ENCODE peak calls at places on chromosomes 13 and 19, in eight cellular contexts. F, X, Z, S, E, J, M and R are unnamed samples.

GRCh38 chr19:22882797-22883196 is 50.7 kb downstream of the ZNF723 start:
- DNase-seq in F (peak; percentile 43), X (no peak), Z (peak; percentile 33), S (no peak), E (peak; percentile 19), J (no peak), M (peak; percentile 15), R (no peak)

GRCh38 chr13:99968521-99969367 is 2.8 kb downstream of the ZIC5 start:
- DNase-seq in F (no peak), X (no peak), Z (no peak), S (no peak), E (no peak), J (no peak), M (no peak), R (peak; percentile 71)

GRCh38 chr13:23902975-23903905 is 5.9 kb upstream of the C1QTNF9B start:
- DNase-seq in F (no peak), X (no peak), Z (no peak), S (no peak), E (no peak), J (no peak), M (no peak), R (no peak)

GRCh38 chr13:113632706-113633484 is 25.1 kb downstream of the ATP4B start:
- DNase-seq in F (no peak), X (no peak), Z (no peak), S (no peak), E (no peak), J (no peak), M (no peak), R (no peak)

GRCh38 chr13:106573279-106573831 is 5.4 kb upstream of the ARGLU1 start:
- DNase-seq in F (no peak), X (no peak), Z (peak; percentile 51), S (no peak), E (peak; percentile 93), J (no peak), M (no peak), R (no peak)

GRCh38 chr19:3434630-3435553 is 45.4 kb downstream of the SMIM24 start:
- DNase-seq in F (peak; percentile 86), X (peak; percentile 94), Z (peak; percentile 96), S (peak; percentile 95), E (peak; percentile 95), J (peak; percentile 76), M (peak; percentile 72), R (peak; percentile 99)

GRCh38 chr13:25803626-25804025 is 248.2 kb downstream of the SHISA2 start:
- DNase-seq in F (peak; percentile 2), X (no peak), Z (peak; percentile 1), S (no peak), E (no peak), J (no peak), M (no peak), R (no peak)

GRCh38 chr19:21587117-21587461 is 81.7 kb downstream of the ZNF429 start:
- DNase-seq in F (no peak), X (no peak), Z (no peak), S (no peak), E (no peak), J (peak; percentile 31), M (no peak), R (no peak)

GRCh38 chr13:97515643-97516042 is 81.7 kb downstream of the RAP2A start:
- DNase-seq in F (no peak), X (no peak), Z (no peak), S (no peak), E (no peak), J (no peak), M (no peak), R (no peak)

GRCh38 chr13:42745655-42746054 is 35.7 kb upstream of the FAM216B start:
- DNase-seq in F (peak; percentile 21), X (no peak), Z (no peak), S (no peak), E (peak; percentile 47), J (no peak), M (no peak), R (no peak)

GRCh38 chr19:5358173-5358800 is 17.7 kb upstream of the PTPRS start:
- DNase-seq in F (no peak), X (no peak), Z (peak; percentile 30), S (no peak), E (peak; percentile 21), J (no peak), M (peak; percentile 27), R (no peak)

GRCh38 chr19:577439-578392 is 5.3 kb downstream of the BSG start:
- DNase-seq in F (no peak), X (no peak), Z (no peak), S (no peak), E (no peak), J (no peak), M (no peak), R (no peak)

GRCh38 chr13:45872574-45872973 is 21.0 kb upstream of the SIAH3 start:
- DNase-seq in F (no peak), X (no peak), Z (no peak), S (no peak), E (peak; percentile 42), J (no peak), M (no peak), R (no peak)

GRCh38 chr19:46745521-46746280 is at the start of gene FKRP:
- DNase-seq in F (no peak), X (peak; percentile 35), Z (no peak), S (no peak), E (no peak), J (no peak), M (no peak), R (no peak)

GRCh38 chr13:96252903-96253302 is 163.0 kb downstream of the HS6ST3 start:
- DNase-seq in F (no peak), X (no peak), Z (no peak), S (no peak), E (no peak), J (no peak), M (no peak), R (no peak)

GRCh38 chr13:42280537-42280936 is 8.6 kb downstream of the AKAP11 start:
- DNase-seq in F (no peak), X (no peak), Z (no peak), S (no peak), E (no peak), J (no peak), M (no peak), R (no peak)

GRCh38 chr19:3350014-3350663 is 16.2 kb upstream of the NFIC start:
- DNase-seq in F (peak; percentile 62), X (no peak), Z (peak; percentile 79), S (no peak), E (peak; percentile 69), J (peak; percentile 81), M (peak; percentile 42), R (no peak)

GRCh38 chr19:56748443-56748842 is 76.9 kb upstream of the ZNF835 start:
- DNase-seq in F (peak; percentile 4), X (no peak), Z (peak; percentile 3), S (no peak), E (peak; percentile 26), J (peak; percentile 18), M (peak; percentile 47), R (no peak)

GRCh38 chr13:74794147-74794546 is 659.9 kb upstream of the KLF12 start:
- DNase-seq in F (no peak), X (no peak), Z (no peak), S (no peak), E (peak; percentile 12), J (no peak), M (no peak), R (no peak)

GRCh38 chr13:74795526-74795925 is 661.3 kb upstream of the KLF12 start:
- DNase-seq in F (no peak), X (no peak), Z (no peak), S (no peak), E (no peak), J (no peak), M (no peak), R (no peak)

GRCh38 chr13:74794582-74794981 is 660.4 kb upstream of the KLF12 start:
- DNase-seq in F (no peak), X (no peak), Z (no peak), S (no peak), E (peak; percentile 34), J (no peak), M (no peak), R (no peak)

DNA sequence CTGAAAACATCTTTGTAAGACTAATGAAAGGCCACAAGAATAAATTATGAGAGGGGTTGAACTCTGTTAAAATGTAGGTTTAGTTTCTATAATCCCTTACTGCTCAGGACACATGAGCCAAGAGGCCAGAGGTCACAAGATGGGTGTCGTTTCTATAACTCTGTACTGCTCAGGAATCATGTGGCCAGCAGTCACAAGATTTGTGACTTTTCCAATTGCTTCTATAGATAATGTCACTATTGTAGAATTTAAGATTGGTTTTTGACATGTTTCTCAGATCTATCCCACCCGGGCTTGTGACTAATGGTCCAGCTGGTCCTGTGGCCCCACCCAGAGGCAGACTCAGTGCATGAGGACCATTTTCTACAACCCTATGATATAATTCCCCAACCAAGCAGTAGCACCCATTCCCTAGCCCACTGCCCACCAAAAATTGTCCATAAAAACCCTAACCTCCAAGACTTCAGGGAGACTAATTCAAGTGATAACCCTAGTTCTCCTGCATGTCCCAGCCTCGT is 662.0 kb upstream of the KLF12 start:
- DNase-seq in F (no peak), X (no peak), Z (no peak), S (no peak), E (peak; percentile 11), J (no peak), M (no peak), R (no peak)
- TF ChIP-seq CTCF in F (no peak), X (no peak), Z (no peak), S (peak; percentile 19), E (peak; percentile 16), J (no peak), M (no peak), R (no peak)

DNA sequence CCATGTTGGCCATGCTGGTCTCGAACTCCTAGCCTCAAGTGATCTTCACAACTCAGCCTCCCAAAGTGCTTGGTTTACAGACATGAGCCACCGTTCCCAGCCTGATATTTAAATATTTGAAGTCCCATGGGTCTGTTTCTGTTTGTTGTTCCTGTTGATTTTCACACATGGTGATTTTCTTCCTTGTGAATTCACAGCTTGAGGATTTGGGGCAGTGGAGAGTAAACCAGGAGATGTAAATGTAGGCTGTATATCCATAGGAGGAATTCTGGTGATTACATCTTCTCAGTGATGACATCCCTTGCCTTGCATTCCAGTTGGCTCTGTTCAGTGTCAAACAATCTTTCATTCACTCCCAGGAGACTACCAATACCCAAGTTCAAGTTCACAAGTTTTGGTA is 471.9 kb downstream of the KCTD12 start:
- DNase-seq in F (no peak), X (no peak), Z (no peak), S (no peak), E (no peak), J (no peak), M (no peak), R (no peak)
- TF ChIP-seq CTCF in F (no peak), X (no peak), Z (no peak), S (no peak), E (no peak), J (no peak), M (no peak), R (no peak)

DNA sequence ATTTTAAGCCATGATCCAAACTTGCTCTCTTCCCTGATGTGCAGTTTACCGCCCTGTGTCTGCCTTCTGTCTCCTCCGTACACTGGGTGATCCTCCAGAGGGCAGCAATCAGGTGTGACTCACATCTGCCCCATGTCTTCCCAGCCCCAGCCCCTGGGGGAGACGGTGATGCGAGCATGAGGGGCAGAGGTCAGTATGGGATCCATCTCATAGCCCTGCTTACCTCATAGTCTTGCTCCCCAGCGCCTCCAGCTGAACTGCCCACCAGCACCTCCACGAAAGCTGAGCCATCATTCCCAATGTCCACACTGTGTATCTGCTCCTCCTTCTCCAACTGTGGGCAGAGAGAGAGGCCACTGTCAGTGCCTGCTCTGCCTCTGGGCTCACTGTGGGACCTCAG is 14.6 kb downstream of the XRCC1 start:
- DNase-seq in F (no peak), X (peak; percentile 15), Z (peak; percentile 10), S (no peak), E (peak; percentile 76), J (no peak), M (peak; percentile 19), R (no peak)
- TF ChIP-seq CTCF in F (peak; percentile 3), X (no peak), Z (no peak), S (no peak), E (peak; percentile 27), J (no peak), M (peak; percentile 35), R (no peak)

GRCh38 chr19:49475995-49476880 is 2.2 kb downstream of the FLT3LG start:
- DNase-seq in F (no peak), X (peak; percentile 69), Z (no peak), S (no peak), E (no peak), J (no peak), M (no peak), R (no peak)
- TF ChIP-seq CTCF in F (peak; percentile 60), X (peak; percentile 67), Z (peak; percentile 50), S (no peak), E (peak; percentile 39), J (no peak), M (peak; percentile 81), R (peak; percentile 75)